ENCODE peak calls at places on chromosomes 7 and 10, in four cellular contexts. R is GM23248; N is RWPE1; Q is activated CD4-positive, alpha-beta T cell treated with anti-CD3 and anti-CD28 coated beads, Interleukin-2, amount 50 U/mL, for 48 hours. J is an unnamed sample.

GRCh38 chr7:47968852-47969774 is 10.3 kb downstream of the HUS1 start:
- DNase-seq in R (peak), N (peak), Q (peak), J (no peak)

GRCh38 chr7:45698527-45699309 is 124.5 kb downstream of the ADCY1 start:
- DNase-seq in R (no peak), N (no peak), Q (no peak), J (no peak)

GRCh38 chr10:48708144-48708543 is 23.5 kb downstream of the WDFY4 start:
- DNase-seq in R (peak), N (no peak), Q (no peak), J (no peak)

GRCh38 chr10:69179089-69179742 is 818 bp upstream of the SUPV3L1 start:
- DNase-seq in R (peak), N (peak), Q (peak), J (no peak)

GRCh38 chr7:31782411-31782991 is 95.5 kb downstream of the PPP1R17 start:
- DNase-seq in R (peak), N (peak), Q (no peak), J (peak)

GRCh38 chr7:128405345-128406146 is 4.2 kb downstream of the IMPDH1 start:
- DNase-seq in R (peak), N (peak), Q (peak), J (no peak)

GRCh38 chr10:89588671-89589070 is 53.3 kb upstream of the SLC16A12 start:
- DNase-seq in R (no peak), N (no peak), Q (no peak), J (no peak)

GRCh38 chr7:113629244-113629643 is 289.6 kb downstream of the PPP1R3A start:
- DNase-seq in R (peak), N (peak), Q (no peak), J (peak)

GRCh38 chr7:105389090-105389650 is 449 bp upstream of the SRPK2 start:
- DNase-seq in R (peak), N (peak), Q (peak), J (peak)

GRCh38 chr7:34060548-34060947 is 155.2 kb downstream of the BMPER start:
- DNase-seq in R (peak), N (no peak), Q (no peak), J (no peak)

GRCh38 chr7:131183611-131184119 is 144.0 kb upstream of the MKLN1 start:
- DNase-seq in R (peak), N (no peak), Q (peak), J (peak)

GRCh38 chr7:157548691-157549265 is 212.0 kb downstream of the DNAJB6 start:
- DNase-seq in R (no peak), N (no peak), Q (no peak), J (no peak)

GRCh38 chr10:127996586-127996985 is 89.7 kb downstream of the PTPRE start:
- DNase-seq in R (peak), N (no peak), Q (no peak), J (no peak)

GRCh38 chr7:84532196-84532595 is 337.6 kb upstream of the SEMA3A start:
- DNase-seq in R (no peak), N (no peak), Q (no peak), J (no peak)

GRCh38 chr10:112663181-112663879 is 216.3 kb downstream of the VTI1A start:
- DNase-seq in R (peak), N (peak), Q (no peak), J (peak)

GRCh38 chr10:95343573-95343972 is 52.8 kb upstream of the PDLIM1 start:
- DNase-seq in R (no peak), N (no peak), Q (no peak), J (no peak)

GRCh38 chr10:59991117-59991516 is 84.8 kb upstream of the CCDC6 start:
- DNase-seq in R (no peak), N (no peak), Q (no peak), J (no peak)

GRCh38 chr7:27179503-27180430 is 5.3 kb downstream of the HOXA11 start:
- DNase-seq in R (peak), N (peak), Q (peak), J (no peak)

GRCh38 chr7:130387306-130387627 is 7.0 kb downstream of the CPA1 start:
- DNase-seq in R (no peak), N (no peak), Q (no peak), J (no peak)

GRCh38 chr7:117251687-117252086 is 71.2 kb downstream of the WNT2 start:
- DNase-seq in R (peak), N (no peak), Q (no peak), J (no peak)

GRCh38 chr7:87416682-87417587 is 58.5 kb downstream of the ABCB4 start:
- DNase-seq in R (peak), N (peak), Q (peak), J (no peak)

GRCh38 chr7:91940171-91940570 is 491 bp upstream of the AKAP9 start:
- DNase-seq in R (peak), N (peak), Q (peak), J (no peak)

GRCh38 chr10:92839191-92840085 is 8.9 kb upstream of the EXOC6 start:
- DNase-seq in R (peak), N (peak), Q (peak), J (no peak)

J was measured in foreskin keratinocyte.